ENCODE peak calls at places on chromosomes 13 and 19, in six cellular contexts. One of them, this sample, is unnamed.

GRCh38 chr19:41997121-41997850 is 3.3 kb upstream of the ATP1A3 start:
- DNase-seq in fibroblast of lung: peak; percentile 27
- DNase-seq in Calu3: peak; percentile 77
- DNase-seq in WTC11: peak; percentile 81
- DNase-seq in lower leg skin: no peak
- DNase-seq in osteoblast: peak; percentile 99
- DNase-seq in this sample: peak; percentile 29

GRCh38 chr19:1864480-1865171 is 1.2 kb upstream of the KLF16 start:
- DNase-seq in WTC11: peak; percentile 87
- DNase-seq in Calu3: peak; percentile 78
- DNase-seq in lower leg skin: no peak
- DNase-seq in fibroblast of lung: peak; percentile 48
- DNase-seq in osteoblast: peak; percentile 99
- DNase-seq in this sample: peak; percentile 70

GRCh38 chr19:42176649-42176989 is 40.9 kb downstream of the DEDD2 start:
- DNase-seq in osteoblast: peak; percentile 93
- DNase-seq in WTC11: no peak
- DNase-seq in Calu3: no peak
- DNase-seq in fibroblast of lung: no peak
- DNase-seq in lower leg skin: no peak
- DNase-seq in this sample: no peak

GRCh38 chr13:33015275-33015674 is 948 bp upstream of the KL start:
- DNase-seq in Calu3: no peak
- DNase-seq in WTC11: peak; percentile 12
- DNase-seq in fibroblast of lung: no peak
- DNase-seq in lower leg skin: peak; percentile 17
- DNase-seq in osteoblast: no peak
- DNase-seq in this sample: no peak

GRCh38 chr13:27971236-27971645 is 2.1 kb upstream of the CDX2 start:
- DNase-seq in WTC11: peak; percentile 77
- DNase-seq in lower leg skin: no peak
- DNase-seq in fibroblast of lung: no peak
- DNase-seq in Calu3: no peak
- DNase-seq in osteoblast: peak; percentile 58
- DNase-seq in this sample: no peak

GRCh38 chr13:93861818-93862217 is 617.7 kb downstream of the DCT start:
- DNase-seq in lower leg skin: no peak
- DNase-seq in WTC11: no peak
- DNase-seq in osteoblast: peak; percentile 6
- DNase-seq in Calu3: no peak
- DNase-seq in fibroblast of lung: peak; percentile 71
- DNase-seq in this sample: no peak

GRCh38 chr13:28493740-28494536 is 990 bp downstream of the FLT1 start:
- DNase-seq in Calu3: no peak
- DNase-seq in lower leg skin: no peak
- DNase-seq in WTC11: peak; percentile 36
- DNase-seq in osteoblast: peak; percentile 86
- DNase-seq in fibroblast of lung: no peak
- DNase-seq in this sample: no peak

GRCh38 chr13:48580185-48580803 is 47.4 kb upstream of the RCBTB2 start:
- DNase-seq in WTC11: peak; percentile 71
- DNase-seq in fibroblast of lung: peak; percentile 71
- DNase-seq in osteoblast: peak; percentile 72
- DNase-seq in Calu3: peak; percentile 60
- DNase-seq in lower leg skin: peak; percentile 86
- DNase-seq in this sample: peak; percentile 56

GRCh38 chr13:40484101-40484800 is 182.2 kb downstream of the FOXO1 start:
- DNase-seq in lower leg skin: no peak
- DNase-seq in osteoblast: no peak
- DNase-seq in fibroblast of lung: no peak
- DNase-seq in Calu3: no peak
- DNase-seq in WTC11: no peak
- DNase-seq in this sample: no peak

GRCh38 chr19:28541602-28542393 is 671.2 kb downstream of the UQCRFS1 start:
- DNase-seq in osteoblast: no peak
- DNase-seq in lower leg skin: no peak
- DNase-seq in WTC11: no peak
- DNase-seq in fibroblast of lung: no peak
- DNase-seq in Calu3: no peak
- DNase-seq in this sample: no peak

GRCh38 chr13:78660130-78660857 is 1.3 kb upstream of the OBI1 start:
- DNase-seq in WTC11: no peak
- DNase-seq in Calu3: no peak
- DNase-seq in osteoblast: no peak
- DNase-seq in lower leg skin: no peak
- DNase-seq in fibroblast of lung: peak; percentile 27
- DNase-seq in this sample: peak; percentile 17

GRCh38 chr19:50836543-50837195 is 3.3 kb upstream of the KLK15 start:
- DNase-seq in osteoblast: no peak
- DNase-seq in lower leg skin: no peak
- DNase-seq in Calu3: no peak
- DNase-seq in WTC11: peak; percentile 41
- DNase-seq in fibroblast of lung: no peak
- DNase-seq in this sample: no peak

GRCh38 chr13:25493930-25494707 is 122.3 kb downstream of the ATP8A2 start:
- DNase-seq in WTC11: no peak
- DNase-seq in lower leg skin: no peak
- DNase-seq in Calu3: no peak
- DNase-seq in osteoblast: no peak
- DNase-seq in fibroblast of lung: no peak
- DNase-seq in this sample: no peak

GRCh38 chr13:104949840-104950805 is 1585.3 kb downstream of the EFNB2 start:
- DNase-seq in fibroblast of lung: peak; percentile 22
- DNase-seq in Calu3: no peak
- DNase-seq in WTC11: no peak
- DNase-seq in lower leg skin: no peak
- DNase-seq in osteoblast: no peak
- DNase-seq in this sample: no peak

GRCh38 chr13:99864627-99864990 is 107.0 kb downstream of the ZIC5 start:
- DNase-seq in Calu3: no peak
- DNase-seq in WTC11: no peak
- DNase-seq in lower leg skin: no peak
- DNase-seq in fibroblast of lung: no peak
- DNase-seq in osteoblast: no peak
- DNase-seq in this sample: no peak

GRCh38 chr13:39516140-39516539 is 86.9 kb downstream of the LHFPL6 start:
- DNase-seq in WTC11: no peak
- DNase-seq in Calu3: no peak
- DNase-seq in fibroblast of lung: no peak
- DNase-seq in lower leg skin: no peak
- DNase-seq in osteoblast: peak; percentile 25
- DNase-seq in this sample: no peak

GRCh38 chr19:29098863-29099481 is 114.0 kb downstream of the UQCRFS1 start:
- DNase-seq in fibroblast of lung: peak; percentile 70
- DNase-seq in lower leg skin: peak; percentile 81
- DNase-seq in Calu3: peak; percentile 65
- DNase-seq in WTC11: no peak
- DNase-seq in osteoblast: peak; percentile 92
- DNase-seq in this sample: no peak

GRCh38 chr19:33052352-33052972 is 12.2 kb downstream of the RHPN2 start:
- DNase-seq in fibroblast of lung: peak; percentile 56
- DNase-seq in lower leg skin: no peak
- DNase-seq in Calu3: peak; percentile 66
- DNase-seq in WTC11: no peak
- DNase-seq in osteoblast: peak; percentile 53
- DNase-seq in this sample: no peak

GRCh38 chr19:13623686-13624405 is 117.6 kb upstream of the CACNA1A start:
- DNase-seq in WTC11: peak; percentile 14
- DNase-seq in Calu3: no peak
- DNase-seq in lower leg skin: no peak
- DNase-seq in osteoblast: no peak
- DNase-seq in fibroblast of lung: no peak
- DNase-seq in this sample: no peak

GRCh38 chr19:5691930-5692784 is 2.1 kb downstream of the RPL36 start:
- DNase-seq in Calu3: no peak
- DNase-seq in lower leg skin: no peak
- DNase-seq in osteoblast: peak; percentile 93
- DNase-seq in WTC11: no peak
- DNase-seq in fibroblast of lung: no peak
- DNase-seq in this sample: no peak

GRCh38 chr13:113510871-113511270 is 20.4 kb upstream of the DCUN1D2 start:
- DNase-seq in WTC11: no peak
- DNase-seq in osteoblast: no peak
- DNase-seq in Calu3: no peak
- DNase-seq in fibroblast of lung: no peak
- DNase-seq in lower leg skin: no peak
- DNase-seq in this sample: no peak

GRCh38 chr13:79674765-79675515 is 194.0 kb downstream of the NDFIP2 start:
- DNase-seq in Calu3: no peak
- DNase-seq in osteoblast: no peak
- DNase-seq in fibroblast of lung: no peak
- DNase-seq in WTC11: no peak
- DNase-seq in lower leg skin: no peak
- DNase-seq in this sample: no peak

GRCh38 chr13:52851153-52851962 is 2.9 kb upstream of the PCDH8 start:
- DNase-seq in WTC11: peak; percentile 75
- DNase-seq in osteoblast: peak; percentile 90
- DNase-seq in lower leg skin: no peak
- DNase-seq in Calu3: peak; percentile 28
- DNase-seq in fibroblast of lung: peak; percentile 8
- DNase-seq in this sample: no peak

GRCh38 chr13:26601669-26602068 is 44.2 kb downstream of the WASF3 start:
- DNase-seq in osteoblast: no peak
- DNase-seq in fibroblast of lung: peak; percentile 22
- DNase-seq in lower leg skin: no peak
- DNase-seq in Calu3: no peak
- DNase-seq in WTC11: no peak
- DNase-seq in this sample: no peak
- TF ChIP-seq CTCF in osteoblast: peak; percentile 8
- TF ChIP-seq CTCF in fibroblast of lung: no peak
- TF ChIP-seq CTCF in lower leg skin: no peak
- TF ChIP-seq CTCF in Calu3: no peak
- TF ChIP-seq CTCF in WTC11: no peak
- TF ChIP-seq CTCF in this sample: no peak

DNA sequence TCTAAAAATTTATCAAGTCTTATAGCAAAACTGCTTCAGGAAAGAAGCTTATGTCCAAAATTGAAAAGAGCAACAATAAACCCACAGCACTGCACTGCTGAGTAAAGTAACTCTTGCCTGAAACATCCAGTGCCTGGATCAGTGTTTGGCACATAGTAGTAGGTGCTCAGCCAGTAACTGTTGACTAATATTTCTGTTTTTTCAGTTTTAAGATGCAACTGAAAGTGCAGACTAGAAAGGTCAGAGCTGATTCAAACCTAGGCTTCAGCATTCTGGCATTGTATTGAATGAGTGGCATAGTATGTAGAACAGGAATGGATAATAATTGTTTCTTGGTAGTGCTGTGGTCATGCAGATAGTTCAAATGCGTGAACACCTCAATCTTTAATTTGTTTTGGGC is 67.6 kb downstream of the UBL3 start:
- DNase-seq in WTC11: no peak
- DNase-seq in osteoblast: no peak
- DNase-seq in Calu3: no peak
- DNase-seq in lower leg skin: no peak
- DNase-seq in fibroblast of lung: no peak
- DNase-seq in this sample: no peak
- TF ChIP-seq CTCF in WTC11: no peak
- TF ChIP-seq CTCF in osteoblast: no peak
- TF ChIP-seq CTCF in Calu3: no peak
- TF ChIP-seq CTCF in lower leg skin: no peak
- TF ChIP-seq CTCF in fibroblast of lung: no peak
- TF ChIP-seq CTCF in this sample: no peak

DNA sequence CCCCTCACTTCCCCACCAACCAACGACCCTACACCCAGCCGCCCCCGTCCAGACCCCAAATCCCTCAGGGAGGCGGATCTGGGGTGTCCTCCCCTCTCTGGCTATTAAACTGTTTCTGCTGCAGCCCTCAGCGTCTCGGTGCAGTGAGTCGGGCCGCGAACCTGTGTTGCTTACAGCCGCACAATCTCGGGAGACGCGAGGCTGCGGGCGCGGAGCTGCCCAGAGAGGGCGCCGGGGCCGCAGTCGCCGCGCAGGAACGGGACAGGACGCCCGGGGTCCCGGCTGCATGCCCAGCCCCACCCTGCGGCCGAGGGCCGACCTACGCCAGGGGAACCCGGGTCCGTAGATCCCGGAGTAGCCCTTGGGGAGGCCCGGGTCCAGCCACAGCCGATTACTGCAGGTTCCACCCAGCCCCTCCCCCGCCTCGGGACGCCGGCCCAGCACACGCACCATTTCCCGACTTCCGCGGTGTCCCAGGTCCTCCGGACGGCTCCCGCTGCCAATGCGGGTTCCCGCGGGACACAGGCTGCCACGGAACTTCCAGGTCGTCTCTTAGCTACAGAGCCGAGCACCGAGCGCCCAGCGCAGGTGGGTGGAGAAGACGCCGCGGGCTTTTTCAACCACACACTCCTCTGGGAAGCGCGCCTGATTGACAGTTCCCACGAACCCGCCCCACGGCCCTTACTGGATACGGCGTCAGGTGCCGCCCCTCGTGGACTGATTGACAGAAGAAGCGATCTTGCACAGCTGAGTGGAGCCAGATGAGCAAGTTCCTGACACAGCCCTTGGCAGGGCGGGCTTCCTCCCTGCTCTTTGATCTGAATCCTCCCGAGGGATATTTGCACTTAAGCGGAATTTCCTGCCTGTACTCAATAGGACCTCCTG is at the start of gene ZNF799:
- DNase-seq in osteoblast: peak; percentile 95
- DNase-seq in WTC11: peak; percentile 94
- DNase-seq in fibroblast of lung: peak; percentile 93
- DNase-seq in lower leg skin: peak; percentile 98
- DNase-seq in Calu3: peak; percentile 92
- DNase-seq in this sample: peak; percentile 75
- TF ChIP-seq CTCF in osteoblast: no peak
- TF ChIP-seq CTCF in WTC11: no peak
- TF ChIP-seq CTCF in fibroblast of lung: no peak
- TF ChIP-seq CTCF in lower leg skin: no peak
- TF ChIP-seq CTCF in Calu3: no peak
- TF ChIP-seq CTCF in this sample: no peak

GRCh38 chr19:43667524-43668405 is 2.2 kb downstream of the PLAUR start:
- DNase-seq in lower leg skin: peak; percentile 40
- DNase-seq in WTC11: peak; percentile 17
- DNase-seq in osteoblast: peak; percentile 93
- DNase-seq in Calu3: no peak
- DNase-seq in fibroblast of lung: no peak
- DNase-seq in this sample: no peak

GRCh38 chr19:43660301-43660700 is 9.7 kb downstream of the PLAUR start:
- DNase-seq in Calu3: no peak
- DNase-seq in osteoblast: no peak
- DNase-seq in fibroblast of lung: no peak
- DNase-seq in WTC11: no peak
- DNase-seq in lower leg skin: no peak
- DNase-seq in this sample: no peak

GRCh38 chr19:43658001-43658400 is 12.0 kb downstream of the PLAUR start:
- DNase-seq in fibroblast of lung: no peak
- DNase-seq in Calu3: no peak
- DNase-seq in osteoblast: no peak
- DNase-seq in WTC11: no peak
- DNase-seq in lower leg skin: no peak
- DNase-seq in this sample: no peak

GRCh38 chr19:43664008-43664407 is 6.0 kb downstream of the PLAUR start:
- DNase-seq in osteoblast: no peak
- DNase-seq in lower leg skin: no peak
- DNase-seq in fibroblast of lung: no peak
- DNase-seq in Calu3: no peak
- DNase-seq in WTC11: no peak
- DNase-seq in this sample: no peak

GRCh38 chr19:43662487-43662886 is 7.5 kb downstream of the PLAUR start:
- DNase-seq in Calu3: peak; percentile 20
- DNase-seq in osteoblast: no peak
- DNase-seq in WTC11: no peak
- DNase-seq in fibroblast of lung: no peak
- DNase-seq in lower leg skin: no peak
- DNase-seq in this sample: no peak
- TF ChIP-seq CTCF in Calu3: peak; percentile 35
- TF ChIP-seq CTCF in osteoblast: peak; percentile 52
- TF ChIP-seq CTCF in WTC11: peak; percentile 19
- TF ChIP-seq CTCF in fibroblast of lung: peak; percentile 43
- TF ChIP-seq CTCF in lower leg skin: no peak
- TF ChIP-seq CTCF in this sample: no peak

This sample was measured in natural killer cell.